ENCODE peak calls at places on chromosomes 12 and 14, in five cellular contexts. X is tibial artery, V is Peyer's patch, Q is spleen, J is IMR-90. B is an unnamed sample. For H3K36me3 and H3K4me1, the result is how much of the 10 kb centered on the place peaks cover.

GRCh38 chr12:113341535-113341934 is 6.6 kb upstream of the SLC8B1 start:
- DNase-seq in X (no peak), J (no peak), Q (no peak), V (no peak), B (no peak)

GRCh38 chr14:94051779-94052178 is 25.6 kb downstream of the OTUB2 start:
- DNase-seq in J (no peak), Q (peak), X (no peak), V (no peak), B (no peak)

GRCh38 chr14:42222924-42223471 is 616.3 kb downstream of the LRFN5 start:
- DNase-seq in J (peak), X (peak), V (no peak), Q (no peak), B (no peak)

GRCh38 chr12:51270067-51270846 is at the start of gene SMAGP:
- DNase-seq in Q (peak), J (peak), X (peak), V (peak), B (peak)

GRCh38 chr12:106288510-106289195 is 13.9 kb upstream of the TCP11L2 start:
- DNase-seq in Q (no peak), J (peak), V (no peak), X (no peak), B (no peak)

GRCh38 chr14:88986146-88986841 is 161.8 kb downstream of the TTC8 start:
- DNase-seq in X (no peak), J (peak), V (no peak), Q (no peak), B (peak)

GRCh38 chr14:73198253-73198652 is 39.1 kb upstream of the PAPLN start:
- DNase-seq in V (no peak), X (no peak), Q (no peak), J (no peak), B (no peak)

GRCh38 chr12:23906329-23906728 is 43.1 kb downstream of the SOX5 start:
- DNase-seq in J (peak), Q (no peak), V (no peak), X (no peak), B (no peak)

GRCh38 chr12:107718606-107719005 is 33.0 kb downstream of the PWP1 start:
- DNase-seq in V (no peak), Q (no peak), X (no peak), J (no peak), B (no peak)

GRCh38 chr12:3110579-3110978 is 33.4 kb downstream of the TSPAN9 start:
- DNase-seq in Q (no peak), V (no peak), J (peak), X (no peak), B (no peak)

GRCh38 chr14:23359167-23359626 is 5.8 kb downstream of the EFS start:
- DNase-seq in X (no peak), V (no peak), J (no peak), Q (peak), B (peak)

GRCh38 chr14:52240623-52241022 is 26.9 kb upstream of the PTGDR start:
- DNase-seq in V (no peak), X (no peak), Q (no peak), J (no peak), B (no peak)

GRCh38 chr14:100488057-100488456 is 99.2 kb downstream of the BEGAIN start:
- DNase-seq in J (no peak), V (no peak), Q (no peak), X (no peak), B (no peak)

GRCh38 chr12:21659383-21659782 is 1.7 kb upstream of the LDHB start:
- DNase-seq in J (no peak), Q (no peak), V (no peak), X (no peak), B (no peak)

GRCh38 chr12:95642583-95642982 is 91.3 kb upstream of the USP44 start:
- DNase-seq in Q (no peak), J (no peak), X (no peak), V (no peak), B (no peak)

GRCh38 chr12:125271850-125272249 is 206.6 kb downstream of the AACS start:
- DNase-seq in J (no peak), X (no peak), Q (no peak), V (no peak), B (no peak)

GRCh38 chr14:45364565-45364964 is 111.6 kb upstream of the MIS18BP1 start:
- DNase-seq in X (no peak), V (no peak), J (no peak), Q (no peak), B (no peak)

GRCh38 chr14:56423591-56423991 is 156.0 kb upstream of the TMEM260 start:
- DNase-seq in V (no peak), X (no peak), Q (no peak), J (peak), B (no peak)

GRCh38 chr12:6092784-6093722 is 31.4 kb downstream of the VWF start:
- DNase-seq in V (peak), Q (peak), J (peak), X (peak), B (peak)

GRCh38 chr12:131027876-131028586 is 74.3 kb downstream of the ADGRD1 start:
- DNase-seq in X (no peak), V (no peak), J (no peak), Q (no peak), B (no peak)

GRCh38 chr12:131024026-131024425 is 70.3 kb downstream of the ADGRD1 start:
- DNase-seq in J (no peak), X (no peak), V (no peak), Q (no peak), B (no peak)

GRCh38 chr12:131025234-131025633 is 71.5 kb downstream of the ADGRD1 start:
- DNase-seq in V (no peak), X (no peak), J (no peak), Q (no peak), B (no peak)

GRCh38 chr12:131025939-131026702 is 72.4 kb downstream of the ADGRD1 start:
- DNase-seq in V (no peak), X (no peak), Q (no peak), J (no peak), B (no peak)

GRCh38 chr12:131024721-131025120 is 71.0 kb downstream of the ADGRD1 start:
- DNase-seq in V (no peak), Q (no peak), X (no peak), J (no peak), B (no peak)
- H3K36me3 ChIP-seq in V (under half), Q (under half), X (under half), J (under half), B (under half)

GRCh38 chr14:91350483-91350812 is 67.2 kb downstream of the CCDC88C start:
- DNase-seq in J (no peak), Q (peak), X (no peak), V (no peak), B (no peak)
- H3K4me3 ChIP-seq in J (no peak), Q (no peak), X (peak), V (peak), B (no peak)

GRCh38 chr12:109004022-109004421 is 16.8 kb downstream of the SVOP start:
- DNase-seq in X (no peak), Q (no peak), J (no peak), V (no peak), B (no peak)
- H3K4me1 ChIP-seq in X (under half), Q (under half), J (under half), V (under half), B (under half)

DNA sequence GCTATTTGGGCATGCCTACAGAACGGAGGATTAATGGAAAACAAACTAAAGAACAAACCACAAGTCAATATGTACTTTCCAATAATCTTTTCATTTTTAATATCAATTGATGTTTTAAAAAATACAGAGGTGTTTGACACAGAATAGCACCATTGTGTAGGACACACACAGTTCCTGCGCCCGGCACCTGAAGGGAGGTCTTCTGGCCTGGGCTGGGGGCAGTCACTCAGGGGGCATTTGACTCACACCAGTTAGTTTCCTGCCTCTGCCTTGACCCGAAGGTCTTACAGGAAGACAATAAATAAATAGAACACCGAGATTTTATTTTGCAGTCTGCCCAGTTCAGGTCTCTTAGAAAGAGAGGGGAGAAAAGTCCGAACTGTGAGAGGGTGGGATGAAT is 9.5 kb downstream of the TMEM106C start:
- DNase-seq in J (no peak), Q (peak), X (no peak), V (no peak), B (no peak)
- H3K36me3 ChIP-seq in J (under half), Q (under half), X (under half), V (under half), B (under half)

GRCh38 chr14:36579573-36580140 is 2.8 kb downstream of the NKX2-8 start:
- DNase-seq in J (no peak), X (no peak), Q (no peak), V (no peak), B (no peak)
- H3K4me3 ChIP-seq in J (no peak), X (no peak), Q (no peak), V (no peak), B (no peak)

DNA sequence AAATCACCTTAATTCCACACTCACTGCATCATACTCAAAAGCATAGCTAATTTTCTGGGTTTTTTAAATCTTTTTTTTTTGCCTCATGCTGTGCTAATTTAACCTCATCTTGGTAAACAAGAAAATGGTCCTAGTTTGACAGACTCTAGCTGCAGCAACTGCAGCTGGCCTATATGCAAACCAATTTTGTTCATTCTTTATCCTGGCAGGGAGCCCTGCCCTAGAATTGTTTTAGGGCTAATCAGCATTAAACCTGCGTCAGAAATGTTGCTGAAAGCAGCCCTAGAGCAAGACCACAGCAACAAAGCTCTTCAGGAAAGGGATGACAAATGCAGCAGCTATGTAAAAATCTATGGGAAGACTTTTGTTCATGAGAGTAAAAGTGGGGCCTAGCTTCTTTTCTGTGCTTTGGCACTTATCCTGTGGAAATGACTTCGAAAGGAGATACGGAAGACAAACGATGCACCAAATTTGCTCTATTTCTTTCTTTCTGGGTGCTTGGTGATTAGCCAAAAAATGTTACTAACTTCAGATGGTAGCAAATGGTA is 72.2 kb downstream of the DENND5B start:
- DNase-seq in Q (no peak), X (no peak), V (no peak), J (peak), B (peak)
- H3K4me1 ChIP-seq in Q (under half), X (under half), V (under half), J (under half), B (under half)

GRCh38 chr12:53289891-53290290 is 5.5 kb upstream of the PFDN5 start:
- DNase-seq in X (no peak), Q (no peak), J (peak), V (no peak), B (no peak)

GRCh38 chr12:53292441-53292840 is 2.9 kb upstream of the PFDN5 start:
- DNase-seq in J (no peak), Q (no peak), V (no peak), X (no peak), B (no peak)

GRCh38 chr12:53287741-53288216 is 7.6 kb upstream of the PFDN5 start:
- DNase-seq in X (peak), Q (peak), J (peak), V (peak), B (no peak)

GRCh38 chr12:53288322-53288721 is 7.0 kb upstream of the PFDN5 start:
- DNase-seq in J (no peak), V (no peak), Q (no peak), X (no peak), B (no peak)

DNA sequence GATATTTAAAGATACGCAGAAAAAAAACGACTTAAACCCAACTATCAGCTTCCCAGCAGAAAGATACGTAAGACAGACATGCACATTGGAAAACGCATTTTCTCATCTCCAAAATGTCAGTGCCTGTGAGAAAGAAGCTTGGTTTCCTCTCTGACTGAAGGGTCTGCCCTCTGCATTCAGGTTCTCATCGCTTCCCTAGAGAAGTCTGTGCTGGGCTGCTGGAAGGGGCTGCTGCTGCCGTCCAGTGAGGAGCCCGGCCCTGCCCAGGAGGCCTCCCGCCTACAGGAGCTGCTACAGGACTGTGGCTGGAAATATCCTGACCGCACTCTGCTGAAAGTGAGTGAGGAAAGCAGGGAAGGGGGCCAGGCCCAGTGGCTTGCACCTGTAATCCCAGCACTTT is 4.7 kb upstream of the PFDN5 start:
- DNase-seq in X (no peak), V (no peak), Q (no peak), J (peak), B (no peak)
- H3K36me3 ChIP-seq in X (under half), V (under half), Q (under half), J (under half), B (under half)

DNA sequence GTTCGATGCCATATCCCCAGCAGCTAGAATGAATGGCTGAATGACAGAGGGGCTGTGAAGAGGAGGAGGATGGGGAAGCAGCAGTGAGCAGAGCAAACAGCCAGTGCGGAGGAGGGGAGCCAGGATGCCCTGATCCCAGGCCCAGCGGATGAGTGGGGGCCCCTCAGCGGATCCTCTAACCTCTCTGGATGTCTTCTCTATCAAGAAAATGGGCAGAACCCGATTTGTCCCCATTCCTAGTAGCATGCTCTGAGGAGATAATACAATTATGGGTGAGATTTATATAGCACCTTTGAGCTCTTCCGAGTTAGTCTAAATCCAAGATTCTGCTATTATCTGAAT is 30.0 kb upstream of the RPLP0 start:
- DNase-seq in J (no peak), V (peak), Q (no peak), X (no peak), B (no peak)
- H3K4me3 ChIP-seq in J (no peak), V (no peak), Q (no peak), X (no peak), B (no peak)